ENCODE peak calls at places on chromosome 6, in four cellular contexts. T, O, P and F are unnamed samples.

GRCh38 chr6:134908906-134909516 is 40.9 kb downstream of the ALDH8A1 start:
- DNase-seq in T (peak), O (peak), P (peak), F (peak)

GRCh38 chr6:112232845-112233256 is 21.5 kb downstream of the LAMA4 start:
- DNase-seq in P (peak), T (no peak), O (peak), F (no peak)

GRCh38 chr6:124903797-124904196 is 58.4 kb upstream of the RNF217 start:
- DNase-seq in P (no peak), T (no peak), O (no peak), F (no peak)

GRCh38 chr6:112180095-112180820 is 74.1 kb downstream of the LAMA4 start:
- DNase-seq in O (peak), T (no peak), P (peak), F (no peak)

GRCh38 chr6:145813285-145814034 is 1.1 kb downstream of the FBXO30 start:
- DNase-seq in T (no peak), O (peak), P (no peak), F (no peak)

GRCh38 chr6:166277892-166278578 is 30.2 kb downstream of the PRR18 start:
- DNase-seq in T (no peak), O (no peak), P (no peak), F (no peak)

GRCh38 chr6:146545608-146546007 is 2.0 kb downstream of the RAB32 start:
- DNase-seq in P (no peak), T (no peak), O (peak), F (no peak)

GRCh38 chr6:132279592-132280139 is 121.6 kb downstream of the MOXD1 start:
- DNase-seq in P (peak), T (peak), O (peak), F (no peak)

GRCh38 chr6:28776269-28777146 is 147.3 kb downstream of the TRIM27 start:
- DNase-seq in P (no peak), T (no peak), O (no peak), F (no peak)

GRCh38 chr6:80974579-80974978 is 777.9 kb downstream of the TENT5A start:
- DNase-seq in T (no peak), O (no peak), P (no peak), F (no peak)

GRCh38 chr6:36755435-36756348 is 58.1 kb downstream of the RAB44 start:
- DNase-seq in T (no peak), O (peak), P (no peak), F (no peak)

GRCh38 chr6:36235309-36235708 is 34.6 kb upstream of the PNPLA1 start:
- DNase-seq in T (no peak), O (peak), P (no peak), F (no peak)

GRCh38 chr6:15642276-15642675 is 20.6 kb downstream of the DTNBP1 start:
- DNase-seq in T (no peak), P (no peak), O (no peak), F (no peak)

GRCh38 chr6:66623050-66623449 is 916.0 kb upstream of the EYS start:
- DNase-seq in P (no peak), O (no peak), T (no peak), F (no peak)

GRCh38 chr6:81981812-81982211 is 229.3 kb upstream of the TENT5A start:
- DNase-seq in P (no peak), O (peak), T (no peak), F (no peak)

GRCh38 chr6:116450769-116451740 is 10.1 kb upstream of the CALHM6 start:
- DNase-seq in T (no peak), P (no peak), O (no peak), F (no peak)

GRCh38 chr6:27280064-27280539 is 32.0 kb downstream of the POM121L2 start:
- DNase-seq in T (no peak), O (peak), P (peak), F (no peak)

GRCh38 chr6:72533601-72534000 is 88.3 kb upstream of the KCNQ5 start:
- DNase-seq in O (peak), T (no peak), P (no peak), F (no peak)

GRCh38 chr6:154284313-154284853 is 72.2 kb downstream of the IPCEF1 start:
- DNase-seq in O (no peak), P (no peak), T (no peak), F (no peak)

GRCh38 chr6:36268478-36269248 is 1.2 kb upstream of the PNPLA1 start:
- DNase-seq in T (no peak), P (no peak), O (peak), F (no peak)

GRCh38 chr6:134123666-134124208 is 71.3 kb upstream of the SLC2A12 start:
- DNase-seq in P (no peak), O (peak), T (no peak), F (no peak)

GRCh38 chr6:39206250-39206721 is 23.0 kb downstream of the KCNK5 start:
- DNase-seq in O (no peak), T (no peak), P (no peak), F (no peak)

GRCh38 chr6:2899596-2899995 is 3.5 kb downstream of the SERPINB9 start:
- DNase-seq in O (no peak), T (no peak), P (no peak), F (no peak)

GRCh38 chr6:30037182-30037788 is 23.8 kb upstream of the POLR1H start:
- DNase-seq in T (no peak), P (no peak), O (peak), F (no peak)

GRCh38 chr6:75155586-75155985 is 50.3 kb downstream of the COL12A1 start:
- DNase-seq in O (no peak), P (no peak), T (no peak), F (no peak)

GRCh38 chr6:48429021-48429420 is 318.0 kb upstream of the PTCHD4 start:
- DNase-seq in P (no peak), O (no peak), T (no peak), F (no peak)

GRCh38 chr6:137105375-137105774 is 60.6 kb upstream of the IL20RA start:
- DNase-seq in T (no peak), O (no peak), P (no peak), F (no peak)

GRCh38 chr6:108897371-108897770 is 49.1 kb downstream of the ARMC2 start:
- DNase-seq in T (no peak), P (no peak), O (peak), F (no peak)
- H3K27ac ChIP-seq in T (peak), P (no peak), O (peak), F (no peak)

GRCh38 chr6:52725133-52725529 is 38.1 kb downstream of the GSTA2 start:
- DNase-seq in O (peak), P (no peak), T (no peak), F (no peak)
- H3K4me3 ChIP-seq in O (no peak), P (no peak), T (no peak), F (no peak)

GRCh38 chr6:105600342-105601293 is 197.7 kb upstream of the PREP start:
- DNase-seq in T (no peak), P (no peak), O (peak), F (no peak)

GRCh38 chr6:105604593-105604905 is 201.7 kb upstream of the PREP start:
- DNase-seq in T (no peak), P (no peak), O (no peak), F (no peak)

GRCh38 chr6:105603779-105604592 is 201.1 kb upstream of the PREP start:
- DNase-seq in P (no peak), T (no peak), O (peak), F (no peak)

GRCh38 chr6:105598264-105598663 is 195.4 kb upstream of the PREP start:
- DNase-seq in O (no peak), T (no peak), P (no peak), F (no peak)

GRCh38 chr6:105601541-105602174 is 198.8 kb upstream of the PREP start:
- DNase-seq in P (peak), O (peak), T (peak), F (peak)
- H3K27ac ChIP-seq in P (no peak), O (peak), T (peak), F (peak)

DNA sequence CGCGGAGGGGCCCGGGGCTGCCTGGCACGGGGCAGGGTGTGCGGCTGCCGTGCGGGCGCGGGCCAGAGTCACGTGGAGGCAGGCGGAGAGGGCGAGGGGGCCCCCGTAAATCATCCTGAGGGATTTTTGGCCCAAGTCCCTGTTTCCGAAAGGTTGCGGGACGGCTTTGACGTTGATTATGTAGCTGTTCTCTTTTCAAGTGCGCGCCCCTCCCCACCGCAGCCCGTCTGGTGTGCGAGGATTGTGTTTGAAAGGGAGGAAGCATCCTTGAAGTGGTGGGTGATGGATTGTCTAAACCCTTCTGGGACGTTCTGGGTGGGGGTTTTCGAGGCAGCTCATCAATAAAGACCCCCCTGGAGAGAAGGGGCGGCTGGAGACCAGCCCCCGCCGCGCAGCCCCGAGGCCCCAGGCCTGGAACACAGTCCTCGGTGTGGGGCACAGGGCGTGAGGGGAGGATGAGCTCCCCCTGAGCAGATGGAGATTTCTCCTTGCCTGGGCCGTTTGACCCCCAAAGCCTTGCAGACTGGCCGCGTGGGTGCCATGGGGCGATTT is 7.0 kb upstream of the FOXF2 start:
- DNase-seq in T (no peak), O (no peak), P (no peak), F (peak)
- H3K4me3 ChIP-seq in T (peak), O (peak), P (no peak), F (peak)

GRCh38 chr6:13505345-13505734 is 17.9 kb upstream of the GFOD1 start:
- DNase-seq in O (no peak), T (no peak), P (no peak), F (peak)

GRCh38 chr6:13500264-13500663 is 12.9 kb upstream of the GFOD1 start:
- DNase-seq in T (no peak), O (peak), P (no peak), F (no peak)

GRCh38 chr6:13507306-13507855 is 20.0 kb upstream of the GFOD1 start:
- DNase-seq in T (no peak), P (no peak), O (no peak), F (no peak)

GRCh38 chr6:13508711-13509705 is 21.6 kb upstream of the GFOD1 start:
- DNase-seq in O (peak), T (no peak), P (no peak), F (no peak)

GRCh38 chr6:13504611-13505344 is 17.4 kb upstream of the GFOD1 start:
- DNase-seq in P (no peak), T (no peak), O (no peak), F (no peak)
- H3K27ac ChIP-seq in P (no peak), T (peak), O (no peak), F (no peak)

DNA sequence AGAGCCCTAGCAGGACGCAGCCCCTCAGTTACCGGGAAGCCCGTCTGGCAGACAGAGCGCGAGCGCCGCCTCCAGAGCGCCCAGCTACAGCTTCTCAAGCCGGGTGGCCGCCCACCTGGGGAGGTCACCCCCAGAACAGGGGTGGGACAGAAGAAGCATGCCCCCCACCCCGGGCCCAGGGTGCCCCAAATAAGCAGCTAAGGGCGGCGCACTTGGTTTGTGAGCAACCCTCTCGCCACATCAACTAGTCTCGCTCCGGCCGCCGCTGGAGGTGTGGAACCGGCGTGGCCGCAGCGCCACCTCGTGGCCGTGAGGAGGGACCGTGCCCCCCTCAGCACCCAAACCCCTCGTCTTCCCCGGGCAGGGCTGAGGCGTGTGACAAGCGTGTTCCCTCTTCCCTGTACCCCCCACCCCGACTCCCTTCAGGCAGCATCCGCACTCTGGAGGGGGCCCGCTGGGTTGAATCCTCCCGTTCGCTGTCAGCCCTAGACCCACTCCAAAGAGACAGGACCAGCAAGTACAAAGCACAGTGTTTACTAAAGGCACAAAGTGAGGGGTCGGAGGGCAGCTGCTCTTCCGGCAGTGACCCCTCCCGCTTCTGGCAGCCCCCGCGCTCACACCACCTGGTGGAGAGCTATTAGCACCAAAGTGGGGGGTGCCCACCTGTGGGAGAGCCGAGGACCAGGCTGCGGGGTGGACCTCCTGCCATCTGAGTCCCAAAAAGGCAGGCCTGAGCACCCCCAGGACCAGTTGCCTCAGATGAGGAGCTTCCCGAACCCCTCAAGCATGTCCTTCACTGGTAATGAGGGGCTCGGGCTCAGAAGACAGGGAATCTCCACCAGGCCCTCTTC is 45.4 kb downstream of the MDFI start:
- DNase-seq in O (peak), T (peak), P (peak), F (peak)
- H3K4me3 ChIP-seq in O (peak), T (peak), P (peak), F (peak)

GRCh38 chr6:169851641-169852503 is 100.5 kb downstream of the ERMARD start:
- DNase-seq in T (peak), P (no peak), O (no peak), F (peak)
- H3K27ac ChIP-seq in T (peak), P (no peak), O (no peak), F (peak)

GRCh38 chr6:52815167-52816092 is 11.8 kb upstream of the GSTA1 start:
- DNase-seq in O (peak), P (peak), T (no peak), F (no peak)
- H3K4me3 ChIP-seq in O (no peak), P (no peak), T (no peak), F (no peak)